ENCODE peak calls at places on chromosomes 7 and 10, in eight cellular contexts. J is fibroblast of lung; U is spleen; Z is CD4-positive, CD25-positive, alpha-beta regulatory T cell; O is tibial artery; F is astrocyte; A is OCI-LY7; S is aorta. C is an unnamed sample. For H3K4me1, the result is how much of the 10 kb centered on the place peaks cover.

GRCh38 chr7:3493499-3493898 is 192.4 kb downstream of the SDK1 start:
- DNase-seq in F (peak), J (peak), O (no peak), A (no peak), Z (no peak), U (no peak), S (no peak), C (no peak)

GRCh38 chr7:158432369-158433270 is 155.0 kb downstream of the PTPRN2 start:
- DNase-seq in U (peak), Z (no peak), A (no peak), S (no peak), F (no peak), J (no peak), O (peak), C (no peak)

GRCh38 chr7:42694894-42695553 is 216.8 kb downstream of the C7orf25 start:
- DNase-seq in J (peak), S (no peak), O (no peak), F (peak), A (no peak), U (no peak), Z (no peak), C (no peak)

GRCh38 chr7:36535866-36536664 is 146.4 kb downstream of the ANLN start:
- DNase-seq in Z (no peak), A (no peak), U (no peak), O (no peak), F (peak), J (peak), S (no peak), C (no peak)

GRCh38 chr7:47905071-47905920 is 43.0 kb downstream of the PKD1L1 start:
- DNase-seq in A (no peak), J (peak), S (no peak), U (no peak), O (no peak), Z (no peak), F (peak), C (no peak)

GRCh38 chr10:29496341-29497162 is 138.2 kb downstream of the SVIL start:
- DNase-seq in O (peak), A (peak), Z (peak), J (peak), F (peak), U (peak), S (peak), C (peak)

GRCh38 chr7:107123392-107123791 is 45.4 kb upstream of the HBP1 start:
- DNase-seq in F (no peak), A (no peak), J (no peak), Z (no peak), U (no peak), O (no peak), S (no peak), C (no peak)

GRCh38 chr7:44267719-44268413 is 57.5 kb downstream of the CAMK2B start:
- DNase-seq in U (no peak), J (no peak), A (no peak), O (no peak), Z (no peak), F (no peak), S (no peak), C (no peak)

GRCh38 chr7:4189151-4189570 is 492.9 kb upstream of the FOXK1 start:
- DNase-seq in Z (no peak), U (no peak), O (peak), F (peak), A (no peak), J (peak), S (peak), C (no peak)

GRCh38 chr10:7035111-7035761 is 375.6 kb downstream of the SFMBT2 start:
- DNase-seq in J (no peak), A (no peak), Z (no peak), S (no peak), F (no peak), O (no peak), U (no peak), C (no peak)

GRCh38 chr7:80014507-80014906 is 120.1 kb upstream of the GNAI1 start:
- DNase-seq in U (no peak), S (no peak), A (no peak), J (peak), F (peak), Z (no peak), O (no peak), C (no peak)

GRCh38 chr7:106215868-106216516 is 68.8 kb downstream of the NAMPT start:
- DNase-seq in Z (no peak), U (no peak), A (no peak), J (no peak), S (no peak), O (no peak), F (no peak), C (no peak)

GRCh38 chr7:156046031-156046560 is 233.8 kb upstream of the SHH start:
- DNase-seq in U (no peak), F (no peak), Z (no peak), O (no peak), S (no peak), J (no peak), A (no peak), C (no peak)

GRCh38 chr10:113121153-113121552 is 171.1 kb downstream of the TCF7L2 start:
- DNase-seq in O (no peak), U (no peak), S (no peak), A (no peak), Z (no peak), F (no peak), J (no peak), C (no peak)

GRCh38 chr7:16670021-16670420 is 24.0 kb downstream of the BZW2 start:
- DNase-seq in O (no peak), S (no peak), U (no peak), Z (no peak), F (peak), A (no peak), J (peak), C (no peak)

GRCh38 chr10:21292763-21293517 is 232.5 kb downstream of the SKIDA1 start:
- DNase-seq in U (no peak), Z (no peak), F (peak), O (peak), A (no peak), J (peak), S (peak), C (no peak)

GRCh38 chr7:32479574-32480200 is 10.5 kb downstream of the LSM5 start:
- DNase-seq in A (peak), F (no peak), Z (no peak), O (no peak), S (no peak), U (no peak), J (peak), C (no peak)

GRCh38 chr7:134818568-134819345 is 39.3 kb downstream of the CALD1 start:
- DNase-seq in J (no peak), F (no peak), S (no peak), Z (no peak), U (no peak), O (no peak), A (no peak), C (no peak)
- H3K27ac ChIP-seq in J (no peak), F (no peak), S (peak), Z (no peak), U (no peak), O (peak), A (no peak), C (no peak)

GRCh38 chr7:153110606-153111005 is 351.1 kb downstream of the ACTR3B start:
- DNase-seq in J (no peak), A (no peak), S (no peak), U (no peak), O (no peak), Z (no peak), F (no peak), C (no peak)
- H3K4me1 ChIP-seq in J (under half), A (under half), S (under half), U (under half), O (under half), Z (under half), F (under half), C (under half)

GRCh38 chr7:5619419-5620130 is 161.9 kb downstream of the RNF216 start:
- DNase-seq in J (no peak), O (no peak), A (no peak), S (no peak), F (no peak), U (no peak), Z (no peak), C (no peak)
- H3K4me3 ChIP-seq in J (no peak), O (no peak), A (no peak), S (no peak), F (no peak), U (no peak), Z (no peak), C (no peak)

GRCh38 chr10:5288359-5288758 is 76.4 kb upstream of the UCN3 start:
- DNase-seq in S (no peak), U (no peak), A (no peak), J (no peak), F (no peak), Z (no peak), O (no peak), C (no peak)

GRCh38 chr10:5297466-5297865 is 67.3 kb upstream of the UCN3 start:
- DNase-seq in J (no peak), O (peak), A (no peak), Z (no peak), S (peak), F (no peak), U (peak), C (peak)

GRCh38 chr10:5291501-5292195 is 73.1 kb upstream of the UCN3 start:
- DNase-seq in J (peak), F (peak), A (no peak), Z (peak), S (peak), U (peak), O (peak), C (peak)

GRCh38 chr10:5293691-5294550 is 70.8 kb upstream of the UCN3 start:
- DNase-seq in Z (peak), A (peak), J (peak), S (peak), F (no peak), O (peak), U (peak), C (peak)

DNA sequence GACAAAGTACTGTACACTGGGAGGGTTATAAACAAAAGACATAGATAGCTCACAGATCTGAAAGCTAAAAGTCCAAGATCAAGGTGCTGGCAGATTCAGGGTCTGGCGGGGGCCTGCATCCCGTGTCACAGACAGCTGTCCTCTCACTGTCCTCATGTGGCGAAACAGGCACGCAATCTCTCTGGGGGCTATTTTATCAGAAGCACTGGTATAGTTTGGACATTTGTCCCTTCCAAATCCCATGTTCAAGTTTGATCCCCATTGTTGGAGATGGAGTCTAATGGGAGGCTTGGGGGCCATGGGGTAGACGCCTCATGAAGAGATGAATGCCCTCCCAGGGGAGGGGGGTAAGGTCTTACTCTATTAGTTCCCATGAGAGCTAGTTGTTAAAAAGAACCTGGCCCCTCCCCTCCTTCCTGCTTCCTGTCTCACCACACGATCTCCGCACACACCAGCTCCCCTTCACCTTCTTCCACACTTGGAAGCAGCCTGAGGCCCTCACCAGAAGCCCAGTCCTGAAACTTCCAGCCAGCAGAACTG is 72.5 kb upstream of the UCN3 start:
- DNase-seq in F (no peak), S (no peak), Z (peak), U (no peak), O (no peak), J (no peak), A (peak), C (peak)
- H3K27ac ChIP-seq in F (no peak), S (no peak), Z (peak), U (peak), O (peak), J (peak), A (no peak), C (peak)

GRCh38 chr7:1027285-1028043 is 16.9 kb upstream of the GPR146 start:
- DNase-seq in A (peak), Z (no peak), U (peak), O (no peak), J (peak), S (peak), F (peak), C (no peak)

GRCh38 chr7:1029637-1030443 is 14.5 kb upstream of the GPR146 start:
- DNase-seq in U (peak), Z (no peak), S (no peak), F (no peak), A (no peak), O (no peak), J (no peak), C (no peak)

GRCh38 chr7:1030444-1031070 is 13.8 kb upstream of the GPR146 start:
- DNase-seq in J (no peak), A (peak), U (peak), Z (no peak), F (no peak), S (no peak), O (no peak), C (no peak)

GRCh38 chr7:1028044-1028770 is 16.1 kb upstream of the GPR146 start:
- DNase-seq in J (peak), Z (peak), U (peak), S (peak), O (peak), A (peak), F (peak), C (peak)

DNA sequence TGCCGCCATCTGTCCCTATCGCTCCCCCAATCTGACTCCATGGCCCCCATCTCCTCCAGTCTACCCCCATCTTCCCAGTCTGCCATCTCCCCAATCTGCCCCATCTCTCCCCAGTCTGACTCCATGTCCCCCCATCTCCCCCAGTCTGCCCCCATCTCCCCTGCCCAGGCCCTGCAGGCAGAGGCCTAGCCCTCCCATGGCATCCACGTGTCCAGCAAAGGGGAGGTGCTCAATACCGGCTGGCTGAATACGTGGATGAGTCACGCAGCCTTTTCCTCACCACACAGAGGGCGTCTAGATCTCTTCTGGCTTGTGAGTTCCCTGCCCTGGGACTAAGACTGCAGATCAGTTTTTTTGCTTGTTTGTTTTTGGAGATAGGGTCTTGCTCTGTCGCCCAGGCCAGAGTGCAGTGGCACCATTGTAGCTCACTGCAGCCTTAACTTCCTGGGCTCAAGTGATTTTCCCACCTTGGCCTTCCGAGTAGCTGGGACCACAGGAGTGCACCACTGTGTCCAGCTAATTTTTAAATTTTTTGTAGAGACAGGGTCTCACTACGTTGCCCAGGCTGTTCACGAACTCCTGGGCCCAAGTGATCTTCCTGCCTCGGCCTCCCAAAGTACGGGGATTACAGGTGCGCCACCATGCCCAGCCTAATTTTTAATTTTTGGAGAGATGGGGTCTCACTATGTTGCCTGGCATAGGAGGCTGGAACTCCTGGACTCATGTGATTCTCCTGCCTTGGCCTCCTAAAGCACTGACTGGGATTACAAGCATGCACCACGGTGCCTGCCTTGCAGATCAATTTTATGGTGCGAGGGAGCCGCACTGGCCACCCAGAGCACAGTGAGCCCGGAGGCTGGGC is 15.3 kb upstream of the GPR146 start:
- DNase-seq in Z (peak), O (peak), J (peak), F (peak), U (peak), A (peak), S (peak), C (peak)
- H3K4me1 ChIP-seq in Z (under half), O (under half), J (under half), F (under half), U (under half), A (half or more), S (under half), C (under half)

GRCh38 chr10:104333037-104333727 is 5.1 kb downstream of the ITPRIP start:
- DNase-seq in O (peak), S (no peak), U (peak), J (no peak), F (no peak), A (peak), Z (peak), C (peak)

GRCh38 chr10:104336829-104337526 is 1.3 kb downstream of the ITPRIP start:
- DNase-seq in J (peak), F (peak), Z (no peak), O (no peak), U (peak), S (no peak), A (no peak), C (no peak)

GRCh38 chr10:104334561-104334960 is 3.7 kb downstream of the ITPRIP start:
- DNase-seq in U (peak), A (no peak), J (no peak), F (no peak), O (no peak), Z (no peak), S (no peak), C (peak)

GRCh38 chr10:104333728-104334373 is 4.4 kb downstream of the ITPRIP start:
- DNase-seq in S (no peak), Z (no peak), F (no peak), O (peak), J (no peak), U (peak), A (no peak), C (no peak)

GRCh38 chr10:104334965-104335650 is 3.2 kb downstream of the ITPRIP start:
- DNase-seq in J (no peak), A (no peak), O (no peak), F (no peak), U (peak), S (no peak), Z (no peak), C (no peak)
- H3K4me3 ChIP-seq in J (no peak), A (no peak), O (peak), F (peak), U (no peak), S (no peak), Z (peak), C (peak)

DNA sequence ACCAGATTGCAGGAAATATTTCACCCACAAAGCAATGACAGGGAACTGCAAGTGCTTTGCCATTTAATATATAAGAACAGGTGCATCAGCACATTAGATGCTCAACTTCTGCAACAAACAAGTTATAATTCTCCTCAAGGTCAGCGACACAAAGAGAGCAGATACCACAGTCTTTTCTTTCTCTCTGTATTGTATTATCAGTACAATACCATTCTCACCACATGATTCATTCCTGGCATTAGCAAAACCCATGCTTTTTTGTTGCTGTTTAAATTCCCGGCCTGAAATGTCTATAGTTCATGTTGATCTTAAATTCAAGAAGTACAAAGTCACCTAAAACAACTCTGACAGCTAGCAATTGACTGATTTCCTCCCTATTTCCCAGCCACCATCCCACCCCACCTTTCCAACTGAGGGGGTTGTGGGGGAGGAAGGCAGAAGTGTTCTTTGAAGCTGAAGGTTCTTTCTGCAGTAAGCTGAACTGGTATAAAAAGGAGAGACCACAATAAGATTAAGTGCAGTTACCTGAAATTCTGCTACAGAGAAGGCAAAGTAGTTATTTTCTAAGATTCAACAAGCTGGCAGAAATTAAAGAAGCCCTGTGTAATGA is 111.9 kb upstream of the FEZF1 start:
- DNase-seq in Z (no peak), O (no peak), F (peak), S (no peak), U (no peak), J (peak), A (no peak), C (no peak)
- H3K27ac ChIP-seq in Z (no peak), O (no peak), F (no peak), S (no peak), U (no peak), J (no peak), A (no peak), C (no peak)

GRCh38 chr10:45080321-45080720 is 79.6 kb downstream of the ZNF22 start:
- DNase-seq in J (no peak), Z (no peak), S (no peak), O (no peak), A (no peak), F (no peak), U (no peak), C (no peak)
- H3K4me1 ChIP-seq in J (under half), Z (under half), S (under half), O (under half), A (under half), F (under half), U (under half), C (under half)